ENCODE peak calls at places on chromosomes 7 and 10, in ten cellular contexts. S is nucleus accumbens; T is EL; J is A549; M is upper lobe of right lung; U is spleen; E is stimulated activated CD8-positive, alpha-beta memory T cell treated with anti-CD3 and anti-CD28 coated beads, Interleukin-12 subunit alpha, Interleukin-12 subunit beta, amount 100 ng/mL, for 4 hours; W is AG10803; X is GM23248; Z is amygdala. R is an unnamed sample.

GRCh38 chr10:59736749-59737148 is 16.5 kb downstream of the MRLN start:
- DNase-seq in U (no peak), S (no peak), E (no peak), W (no peak), Z (no peak), T (no peak), M (no peak), X (no peak), J (no peak), R (no peak)

GRCh38 chr7:151276651-151277590 is 28.4 kb upstream of the SMARCD3 start:
- DNase-seq in S (peak; percentile 25), Z (peak; percentile 52), U (peak; percentile 87), T (peak; percentile 60), X (peak; percentile 79), J (peak; percentile 66), W (peak; percentile 69), E (peak; percentile 38), M (peak; percentile 84), R (peak; percentile 23)

GRCh38 chr10:79335470-79336235 is 11.6 kb upstream of the PPIF start:
- DNase-seq in W (no peak), J (no peak), M (no peak), T (no peak), S (peak; percentile 79), Z (peak; percentile 86), X (no peak), U (no peak), E (no peak), R (no peak)

GRCh38 chr7:12131122-12131521 is 80.0 kb upstream of the TMEM106B start:
- DNase-seq in T (no peak), M (no peak), S (no peak), U (no peak), W (no peak), Z (no peak), X (no peak), J (no peak), E (no peak), R (no peak)

GRCh38 chr7:98598846-98599615 is 18.1 kb upstream of the NPTX2 start:
- DNase-seq in U (no peak), S (no peak), M (no peak), Z (no peak), X (no peak), J (no peak), T (no peak), W (no peak), E (no peak), R (no peak)

GRCh38 chr7:35793225-35793579 is 7.7 kb upstream of the SEPTIN7 start:
- DNase-seq in E (no peak), U (no peak), M (no peak), W (no peak), J (no peak), X (no peak), Z (no peak), S (no peak), T (no peak), R (no peak)

GRCh38 chr7:107551936-107552335 is 11.8 kb downstream of the COG5 start:
- DNase-seq in W (peak; percentile 13), X (peak; percentile 12), T (peak; percentile 10), J (no peak), U (no peak), Z (no peak), E (no peak), M (no peak), S (no peak), R (no peak)

GRCh38 chr10:63206997-63207952 is 74.1 kb downstream of the NRBF2 start:
- DNase-seq in J (no peak), W (peak; percentile 89), T (peak; percentile 66), Z (peak; percentile 14), X (peak; percentile 90), E (no peak), U (no peak), M (no peak), S (no peak), R (peak; percentile 65)

GRCh38 chr7:44286182-44286617 is 39.2 kb downstream of the CAMK2B start:
- DNase-seq in E (no peak), W (no peak), M (peak; percentile 38), J (no peak), X (no peak), S (no peak), U (peak; percentile 62), T (no peak), Z (no peak), R (no peak)

GRCh38 chr7:78114993-78115392 is 316.4 kb downstream of the PHTF2 start:
- DNase-seq in Z (no peak), T (no peak), X (no peak), W (no peak), U (no peak), M (no peak), J (no peak), S (no peak), E (no peak), R (no peak)